ENCODE peak calls at places on chromosomes 2 and 18, in seven cellular contexts. S is pancreas, L is right atrium auricular region, M is upper lobe of right lung, H is lung, F is astrocyte of the spinal cord, J is choroid plexus epithelial cell. U is an unnamed sample.

GRCh38 chr2:120421126-120421829 is 75.3 kb downstream of the INHBB start:
- DNase-seq in S (peak; percentile 12), M (peak; percentile 53), F (no peak), L (no peak), H (no peak), J (no peak), U (no peak)

GRCh38 chr18:24941164-24941951 is 410.6 kb downstream of the ZNF521 start:
- DNase-seq in F (no peak), H (no peak), J (no peak), L (no peak), S (no peak), M (no peak), U (no peak)

GRCh38 chr2:20351555-20352229 is 1.0 kb upstream of the PUM2 start:
- DNase-seq in F (no peak), J (no peak), S (peak; percentile 38), H (no peak), M (no peak), L (no peak), U (no peak)

GRCh38 chr2:54161660-54162059 is 46.2 kb downstream of the ACYP2 start:
- DNase-seq in F (peak; percentile 19), L (no peak), J (peak; percentile 20), H (no peak), S (no peak), M (no peak), U (peak; percentile 11)

GRCh38 chr2:16908671-16909070 is 243.0 kb upstream of the CYRIA start:
- DNase-seq in S (no peak), H (no peak), F (peak; percentile 3), J (peak; percentile 18), M (no peak), L (no peak), U (peak; percentile 5)

GRCh38 chr2:1603059-1603458 is 141.3 kb downstream of the PXDN start:
- DNase-seq in J (no peak), L (no peak), S (no peak), M (peak; percentile 52), H (no peak), F (no peak), U (no peak)

GRCh38 chr2:162524192-162524591 is 180.3 kb downstream of the GCA start:
- DNase-seq in F (no peak), L (no peak), M (no peak), S (peak; percentile 18), H (no peak), J (peak; percentile 14), U (no peak)

GRCh38 chr2:214737188-214737587 is 72.3 kb downstream of the BARD1 start:
- DNase-seq in J (no peak), M (no peak), F (no peak), H (no peak), S (no peak), L (no peak), U (no peak)

GRCh38 chr2:235263205-235264120 is 230.4 kb upstream of the AGAP1 start:
- DNase-seq in H (peak; percentile 36), S (no peak), L (peak; percentile 94), M (peak; percentile 68), J (peak; percentile 94), F (peak; percentile 92), U (peak; percentile 95)

GRCh38 chr2:3257842-3258241 is 119.8 kb downstream of the EIPR1 start:
- DNase-seq in L (no peak), H (no peak), F (no peak), S (no peak), J (no peak), M (no peak), U (no peak)
- TF ChIP-seq CTCF in L (no peak), H (no peak), F (peak; percentile 11), S (no peak), J (no peak), M (no peak), U (no peak)

GRCh38 chr18:59455728-59456276 is 96.7 kb upstream of the LMAN1 start:
- DNase-seq in H (no peak), J (peak; percentile 5), L (no peak), M (no peak), S (no peak), F (no peak), U (no peak)

GRCh38 chr18:59456657-59457056 is 97.6 kb upstream of the LMAN1 start:
- DNase-seq in S (no peak), J (no peak), M (no peak), F (no peak), H (no peak), L (no peak), U (no peak)

GRCh38 chr18:59453468-59453961 is 94.5 kb upstream of the LMAN1 start:
- DNase-seq in S (no peak), H (no peak), M (no peak), L (no peak), F (no peak), J (peak; percentile 7), U (no peak)

GRCh38 chr18:59451963-59452362 is 92.9 kb upstream of the LMAN1 start:
- DNase-seq in F (no peak), L (no peak), H (no peak), M (no peak), J (no peak), S (no peak), U (no peak)

GRCh38 chr18:59454909-59455727 is 96.1 kb upstream of the LMAN1 start:
- DNase-seq in J (no peak), S (no peak), H (no peak), M (no peak), L (no peak), F (no peak), U (no peak)
- H3K4me3 ChIP-seq in J (no peak overlapping the region), S (no peak overlapping the region), H (no peak overlapping the region), M (no peak overlapping the region), L (no peak overlapping the region), F (no peak overlapping the region), U (no peak overlapping the region)

DNA sequence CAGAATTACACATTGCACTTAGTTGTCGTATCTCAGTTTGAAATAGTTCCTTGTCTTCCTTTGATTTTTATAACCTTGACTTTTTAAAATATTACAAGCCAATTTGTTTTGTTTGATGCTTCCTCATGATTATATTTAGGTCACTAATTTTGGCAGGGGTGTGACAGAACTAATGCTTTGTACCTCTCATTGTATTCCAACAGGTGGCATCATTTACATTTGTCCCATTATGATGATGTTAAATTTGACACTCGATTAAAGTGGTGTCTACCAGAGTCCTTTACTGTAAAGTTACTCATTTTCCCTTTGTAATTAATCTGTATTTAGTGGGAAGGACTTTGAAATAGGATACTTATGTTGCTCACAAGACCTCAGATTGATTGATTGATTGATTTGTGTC is 21.5 kb upstream of the MFSD2B start:
- DNase-seq in S (no peak), J (peak; percentile 23), L (no peak), F (no peak), H (no peak), M (no peak), U (peak; percentile 30)
- TF ChIP-seq CTCF in S (no peak), J (no peak), L (no peak), F (peak; percentile 19), H (no peak), M (peak; percentile 29), U (peak; percentile 34)

DNA sequence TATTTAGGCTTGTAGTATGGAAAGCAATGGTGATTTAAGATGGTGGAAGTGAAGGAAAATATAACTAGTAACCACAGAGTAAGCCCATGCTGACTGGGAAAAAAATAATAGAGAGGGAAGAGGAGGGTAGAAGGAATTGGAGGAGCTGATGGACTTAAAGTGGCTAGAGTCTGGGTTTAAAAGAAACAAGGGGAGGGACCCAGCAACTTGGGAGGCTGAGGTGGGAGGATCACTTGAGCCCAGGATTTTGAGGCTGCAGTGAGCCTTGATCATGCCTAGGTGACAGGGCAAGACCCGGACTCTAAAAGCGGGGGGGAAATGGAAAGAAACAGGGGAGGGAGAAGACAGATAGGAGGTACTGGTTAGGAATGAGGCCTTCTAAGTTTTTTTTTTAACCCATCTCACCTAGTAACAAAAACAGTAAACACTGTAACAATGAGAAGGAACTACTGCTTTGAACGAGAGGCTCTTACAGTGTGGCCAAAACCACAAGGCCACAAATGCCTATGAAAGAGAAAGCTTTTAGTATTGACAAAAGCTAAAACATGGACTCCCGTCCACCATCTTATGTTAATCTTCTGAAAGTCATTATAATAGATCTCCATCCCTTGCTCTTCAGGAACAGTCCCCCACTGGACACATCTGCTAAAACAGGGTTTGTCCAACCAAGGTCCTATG is 26.6 kb downstream of the METTL8 start:
- DNase-seq in J (no peak), M (no peak), F (no peak), L (no peak), H (no peak), S (no peak), U (no peak)
- H3K4me3 ChIP-seq in J (no peak overlapping the region), M (no peak overlapping the region), F (no peak overlapping the region), L (no peak overlapping the region), H (no peak overlapping the region), S (no peak overlapping the region), U (no peak overlapping the region)

GRCh38 chr2:64749446-64749845 is 95.7 kb upstream of the SERTAD2 start:
- DNase-seq in F (no peak), H (no peak), J (no peak), M (no peak), S (no peak), L (no peak), U (no peak)
- TF ChIP-seq CTCF in F (no peak), H (no peak), J (no peak), M (no peak), S (no peak), L (no peak), U (no peak)

DNA sequence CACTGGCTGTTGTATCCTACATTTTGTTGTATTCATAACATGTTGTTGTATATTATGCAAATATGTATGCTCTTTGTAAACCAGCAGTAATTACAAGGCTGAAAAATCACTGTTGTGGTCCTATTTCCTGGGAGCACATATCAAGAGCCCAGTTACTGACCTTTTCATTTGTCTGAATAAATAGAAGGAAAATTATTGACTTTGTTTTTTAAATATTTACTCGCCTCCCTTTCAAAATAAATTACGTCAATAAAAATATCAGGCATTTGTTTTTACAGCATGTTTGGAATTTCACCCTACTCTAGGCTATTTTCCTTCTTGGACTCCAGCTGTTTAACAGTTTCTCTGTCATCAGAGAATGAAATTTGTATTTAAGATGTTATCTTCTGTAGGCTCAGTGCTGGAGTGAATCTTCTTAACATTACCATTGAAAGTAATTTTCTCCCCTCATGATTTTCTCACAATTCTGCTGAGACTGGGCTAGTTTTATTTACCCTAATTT is 59.9 kb upstream of the LRATD1 start:
- DNase-seq in M (no peak), F (no peak), H (no peak), J (no peak), L (no peak), S (no peak), U (no peak)
- H3K4me3 ChIP-seq in M (no peak overlapping the region), F (no peak overlapping the region), H (no peak overlapping the region), J (no peak overlapping the region), L (no peak overlapping the region), S (no peak overlapping the region), U (no peak overlapping the region)

GRCh38 chr18:614193-614592 is 17.4 kb downstream of the CLUL1 start:
- DNase-seq in J (no peak), M (no peak), H (no peak), S (no peak), F (no peak), L (no peak), U (no peak)
- TF ChIP-seq CTCF in J (no peak), M (no peak), H (no peak), S (no peak), F (no peak), L (no peak), U (no peak)

U was measured in fibroblast of mammary gland.